ENCODE peak calls at places on chromosomes 12 and 14, in eight cellular contexts. V is WERI-Rb-1, O is cardiac fibroblast, Y is kidney epithelial cell, L is retinal pigment epithelial cell, R is astrocyte, I is AG09309, D is fibroblast of villous mesenchyme. F is an unnamed sample.

GRCh38 chr12:76764856-76765255 is 941 bp downstream of the ZDHHC17 start:
- DNase-seq in O (peak), D (peak), L (no peak), V (no peak), I (no peak), Y (no peak), R (no peak), F (no peak)

GRCh38 chr14:60254176-60254575 is 5.2 kb downstream of the PPM1A start:
- DNase-seq in V (no peak), Y (no peak), D (no peak), I (no peak), O (no peak), L (no peak), R (no peak), F (no peak)

GRCh38 chr12:100199347-100200136 is 1.1 kb upstream of the ACTR6 start:
- DNase-seq in V (peak), Y (no peak), I (no peak), D (no peak), L (no peak), O (peak), R (peak), F (peak)

GRCh38 chr12:122825773-122826724 is 9.2 kb upstream of the HIP1R start:
- DNase-seq in R (no peak), Y (no peak), V (no peak), L (no peak), I (no peak), O (no peak), D (peak), F (peak)

GRCh38 chr12:96810057-96810456 is 97.0 kb upstream of the NEDD1 start:
- DNase-seq in D (no peak), I (no peak), R (peak), Y (no peak), L (no peak), V (no peak), O (no peak), F (no peak)

GRCh38 chr12:67217647-67218046 is 51.5 kb upstream of the CAND1 start:
- DNase-seq in R (no peak), I (no peak), L (no peak), D (no peak), Y (no peak), V (no peak), O (no peak), F (no peak)

GRCh38 chr12:4027412-4027811 is 154.2 kb upstream of the PARP11 start:
- DNase-seq in V (no peak), Y (no peak), R (no peak), I (no peak), L (no peak), O (no peak), D (no peak), F (no peak)

GRCh38 chr14:84750763-84751554 is 779.0 kb upstream of the FLRT2 start:
- DNase-seq in Y (peak), D (peak), O (peak), V (no peak), L (peak), I (no peak), R (peak), F (peak)

GRCh38 chr12:47041327-47041726 is 38.1 kb upstream of the PCED1B start:
- DNase-seq in L (no peak), I (no peak), O (no peak), D (no peak), Y (no peak), R (no peak), V (no peak), F (no peak)

GRCh38 chr12:124797321-124797720 is 66.3 kb downstream of the SCARB1 start:
- DNase-seq in I (no peak), Y (no peak), O (no peak), V (no peak), R (no peak), L (no peak), D (no peak), F (no peak)

GRCh38 chr12:108896331-108896730 is 16.4 kb downstream of the DAO start:
- DNase-seq in L (no peak), O (no peak), I (no peak), R (no peak), V (no peak), D (no peak), Y (no peak), F (no peak)

GRCh38 chr14:90742709-90743108 is 73.5 kb downstream of the TTC7B start:
- DNase-seq in Y (no peak), O (peak), L (no peak), I (no peak), R (no peak), V (no peak), D (no peak), F (no peak)

GRCh38 chr14:61616524-61617185 is 78.7 kb upstream of the HIF1A start:
- DNase-seq in V (no peak), Y (peak), L (no peak), I (peak), O (peak), D (peak), R (peak), F (no peak)

GRCh38 chr12:114812858-114813761 is 129.1 kb upstream of the TBX3 start:
- DNase-seq in Y (no peak), I (no peak), D (peak), L (no peak), R (peak), O (peak), V (no peak), F (no peak)

GRCh38 chr12:116559330-116560080 is at the start of gene MAP1LC3B2:
- DNase-seq in O (peak), R (peak), Y (peak), I (no peak), V (no peak), D (peak), L (no peak), F (peak)

GRCh38 chr14:92586001-92586947 is 72.7 kb downstream of the RIN3 start:
- DNase-seq in R (peak), V (no peak), D (peak), Y (peak), I (peak), L (peak), O (peak), F (peak)

GRCh38 chr12:101552277-101552676 is 42.5 kb upstream of the MYBPC1 start:
- DNase-seq in R (no peak), L (peak), O (peak), Y (no peak), V (no peak), D (peak), I (no peak), F (peak)

GRCh38 chr14:64734990-64735389 is 30.8 kb downstream of the PLEKHG3 start:
- DNase-seq in D (no peak), L (no peak), Y (no peak), O (no peak), R (no peak), I (no peak), V (no peak), F (no peak)

GRCh38 chr12:93653079-93653478 is 24.1 kb upstream of the CRADD start:
- DNase-seq in Y (no peak), D (no peak), R (no peak), I (no peak), L (no peak), V (no peak), O (no peak), F (no peak)

GRCh38 chr12:49187184-49187583 is 1.7 kb downstream of the TUBA1A start:
- DNase-seq in Y (no peak), I (peak), R (peak), D (peak), O (peak), V (no peak), L (peak), F (peak)

GRCh38 chr14:106831322-106831720 is 1304.9 kb downstream of the TMEM121 start:
- DNase-seq in R (no peak), O (no peak), V (peak), Y (no peak), I (no peak), D (no peak), L (no peak), F (no peak)
- TF ChIP-seq CTCF in R (no peak), O (peak), V (peak), Y (peak), I (peak), D (peak), L (peak), F (peak)

DNA sequence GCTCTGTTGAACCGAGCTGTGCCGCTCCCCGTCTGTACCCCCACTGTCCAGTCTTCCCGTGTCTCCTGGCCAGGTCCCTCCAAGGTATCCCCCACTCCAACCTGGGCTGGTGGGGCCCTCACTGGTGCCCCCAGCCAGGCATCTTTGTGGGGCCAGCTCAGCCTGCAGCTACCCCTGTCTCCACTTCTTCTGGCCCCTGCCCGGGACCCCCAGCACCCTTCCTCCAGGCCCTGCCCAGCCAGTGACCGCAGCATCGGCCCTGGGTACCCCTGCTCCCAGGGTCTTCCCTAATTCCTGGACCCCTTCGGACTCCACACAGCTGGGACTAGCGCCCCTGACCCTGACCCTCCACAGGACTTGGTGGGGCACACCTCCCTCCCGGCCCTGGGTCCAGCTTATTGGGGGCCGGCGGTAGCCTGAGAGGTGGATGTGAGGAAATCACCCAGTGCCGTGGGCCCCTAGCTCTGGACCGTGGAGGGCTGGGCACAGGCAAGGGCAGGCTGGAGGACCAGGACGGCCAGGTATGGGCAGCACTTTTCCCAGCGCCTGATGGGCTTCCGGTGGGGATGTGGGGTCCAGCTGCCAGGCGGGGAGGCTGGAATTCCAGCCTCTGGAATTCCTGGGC is 4.1 kb upstream of the CRIP1 start:
- DNase-seq in D (no peak), V (no peak), O (no peak), R (no peak), L (no peak), Y (no peak), I (no peak), F (no peak)
- H3K4me3 ChIP-seq in D (no peak), V (no peak), O (no peak), R (no peak), L (no peak), Y (no peak), I (no peak), F (no peak)

DNA sequence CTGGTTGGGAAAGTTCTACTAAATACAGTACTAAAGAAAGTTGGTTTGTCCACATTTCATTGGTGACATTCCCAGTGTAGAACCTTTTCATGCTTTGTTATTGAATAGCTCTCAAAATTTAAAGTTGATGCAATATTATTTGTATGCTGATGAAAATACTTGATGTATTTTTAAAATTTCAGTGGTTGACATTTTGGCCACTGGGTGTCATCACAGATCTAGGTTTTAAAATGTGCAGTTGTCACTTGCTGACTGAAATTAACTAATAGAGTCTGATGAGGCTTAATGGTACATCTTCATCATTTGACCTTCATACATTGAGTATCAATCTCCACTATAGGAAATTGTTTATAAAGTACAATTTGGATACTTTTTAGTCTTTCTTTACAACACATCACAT is 37.1 kb downstream of the CMAS start:
- DNase-seq in L (no peak), D (peak), R (peak), O (peak), V (no peak), Y (no peak), I (no peak), F (peak)
- TF ChIP-seq CTCF in L (peak), D (peak), R (peak), O (peak), V (peak), Y (peak), I (peak), F (peak)

GRCh38 chr12:6065872-6066217 is 58.6 kb downstream of the VWF start:
- DNase-seq in Y (no peak), L (no peak), D (no peak), I (no peak), O (no peak), V (no peak), R (no peak), F (no peak)
- H3K4me3 ChIP-seq in Y (no peak), L (no peak), D (no peak), I (no peak), O (no peak), V (no peak), R (no peak), F (no peak)

GRCh38 chr14:66701813-66702212 is 193.9 kb downstream of the GPHN start:
- DNase-seq in D (no peak), V (no peak), O (no peak), I (no peak), R (no peak), Y (no peak), L (no peak), F (no peak)
- TF ChIP-seq CTCF in D (no peak), V (no peak), O (no peak), I (no peak), R (no peak), Y (no peak), L (no peak), F (no peak)

GRCh38 chr14:54724123-54724522 is 157.2 kb downstream of the SAMD4A start:
- DNase-seq in L (no peak), V (no peak), D (no peak), R (no peak), O (no peak), I (no peak), Y (no peak), F (no peak)
- H3K4me3 ChIP-seq in L (no peak), V (no peak), D (no peak), R (no peak), O (no peak), I (no peak), Y (no peak), F (no peak)

GRCh38 chr14:29757711-29758233 is 169.9 kb downstream of the PRKD1 start:
- DNase-seq in D (no peak), O (no peak), L (no peak), I (no peak), R (no peak), Y (no peak), V (no peak), F (no peak)
- TF ChIP-seq CTCF in D (no peak), O (no peak), L (no peak), I (no peak), R (no peak), Y (no peak), V (no peak), F (no peak)

GRCh38 chr12:26226119-26226518 is 30.7 kb downstream of the SSPN start:
- DNase-seq in V (no peak), R (no peak), D (no peak), Y (no peak), I (no peak), L (no peak), O (no peak), F (no peak)
- H3K4me3 ChIP-seq in V (no peak), R (peak), D (no peak), Y (no peak), I (no peak), L (peak), O (no peak), F (peak)

GRCh38 chr12:64323006-64323405 is 67.6 kb downstream of the C12orf56 start:
- DNase-seq in R (no peak), I (no peak), D (no peak), O (no peak), V (no peak), L (no peak), Y (no peak), F (no peak)

GRCh38 chr12:64320611-64321010 is 69.9 kb downstream of the C12orf56 start:
- DNase-seq in I (no peak), O (peak), D (no peak), R (no peak), Y (no peak), V (no peak), L (no peak), F (no peak)

GRCh38 chr12:64323476-64324225 is 66.9 kb downstream of the C12orf56 start:
- DNase-seq in D (peak), L (peak), V (no peak), O (no peak), Y (no peak), R (peak), I (no peak), F (no peak)

GRCh38 chr12:64318605-64319004 is 72.0 kb downstream of the C12orf56 start:
- DNase-seq in D (peak), R (no peak), Y (no peak), V (no peak), L (no peak), O (peak), I (no peak), F (peak)
- TF ChIP-seq CTCF in D (no peak), R (no peak), Y (no peak), V (no peak), L (no peak), O (peak), I (no peak), F (no peak)

GRCh38 chr12:95335948-95336347 is 118.3 kb downstream of the VEZT start:
- DNase-seq in I (no peak), Y (no peak), R (no peak), V (no peak), O (no peak), L (no peak), D (peak), F (no peak)

GRCh38 chr12:95337176-95337575 is 119.6 kb downstream of the VEZT start:
- DNase-seq in R (peak), V (no peak), D (peak), I (peak), L (no peak), O (peak), Y (no peak), F (peak)

GRCh38 chr12:95342008-95342407 is 124.4 kb downstream of the VEZT start:
- DNase-seq in Y (no peak), V (no peak), L (no peak), D (no peak), O (no peak), R (no peak), I (no peak), F (no peak)

GRCh38 chr12:95336387-95337067 is 118.9 kb downstream of the VEZT start:
- DNase-seq in D (peak), O (peak), Y (no peak), I (peak), R (peak), V (peak), L (peak), F (peak)

DNA sequence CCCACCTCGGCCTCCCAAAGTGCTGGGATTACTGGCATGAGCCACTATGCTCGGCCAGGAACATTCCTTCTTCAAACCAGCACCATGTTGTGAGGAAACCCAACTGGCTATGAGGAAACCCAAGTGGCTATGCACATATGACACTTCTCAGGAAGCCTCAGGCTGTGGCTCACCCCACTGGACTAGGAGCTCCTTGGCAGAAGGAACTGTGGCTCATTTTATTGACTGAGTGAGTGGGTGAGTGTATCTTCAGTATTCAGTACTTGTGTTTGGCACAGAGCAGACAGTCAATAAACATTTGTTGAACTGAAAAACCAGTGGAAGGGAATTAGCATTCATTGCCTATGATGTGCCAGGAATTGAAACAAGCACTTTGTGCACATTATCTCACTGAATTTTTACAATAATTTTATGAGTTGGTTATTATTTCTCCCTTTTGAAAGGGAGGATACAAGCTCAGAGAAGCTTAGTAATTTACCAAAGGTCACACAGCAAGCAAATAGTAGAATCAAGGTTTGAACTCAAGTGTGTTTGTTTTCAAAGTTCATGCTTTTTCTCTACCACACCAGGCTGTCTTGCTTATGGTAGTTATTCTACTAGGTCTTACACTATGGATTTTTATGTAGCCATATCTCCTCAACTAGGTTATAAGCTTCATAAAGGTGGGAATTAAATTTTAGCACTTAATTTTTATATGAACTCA is 121.6 kb downstream of the VEZT start:
- DNase-seq in I (no peak), O (no peak), R (no peak), Y (no peak), L (no peak), V (no peak), D (no peak), F (peak)
- H3K4me3 ChIP-seq in I (no peak), O (no peak), R (no peak), Y (no peak), L (no peak), V (no peak), D (no peak), F (no peak)

F was measured in foreskin fibroblast.